ENCODE peak calls at places on chromosomes 5 and 9, in four cellular contexts. O is fibroblast of gingiva; P is activated T-helper 1 cell treated with anti-CD3 and anti-CD28 coated beads, Interleukin-12 subunit alpha, Interleukin-12 subunit beta, Interleukin-2, Interleukin-4 antibody, amounts not matched to agents 30 ng/mL and 10 ng/mL and 1 ng/mL, durations not matched to agents 14 hours and 24 hours and 36 hours; F is lower leg skin. N is an unnamed sample.
A peak's percentile ranks its signal among the peaks of the same experiment; 100 is the strongest.

GRCh38 chr5:96993760-96994159 is 57.9 kb downstream of the LNPEP start:
- DNase-seq in O (no peak), P (no peak), F (no peak), N (no peak)

GRCh38 chr5:165188555-165189260 is 1683.3 kb downstream of the MAT2B start:
- DNase-seq in O (no peak), P (no peak), F (peak; percentile 17), N (no peak)

GRCh38 chr5:170499621-170500020 is 4.2 kb upstream of the KCNIP1 start:
- DNase-seq in O (no peak), P (no peak), F (no peak), N (no peak)

GRCh38 chr5:116442095-116442534 is 132.5 kb downstream of the SEMA6A start:
- DNase-seq in O (peak; percentile 10), P (no peak), F (no peak), N (peak; percentile 33)

GRCh38 chr9:83449981-83450380 is 88.2 kb downstream of the FRMD3 start:
- DNase-seq in O (no peak), P (no peak), F (no peak), N (no peak)

GRCh38 chr9:4569101-4569500 is 78.8 kb downstream of the SLC1A1 start:
- DNase-seq in O (no peak), P (no peak), F (no peak), N (peak; percentile 44)

GRCh38 chr9:129964901-129965734 is 77.9 kb downstream of the FNBP1 start:
- DNase-seq in O (peak; percentile 87), P (no peak), F (no peak), N (peak; percentile 92)

GRCh38 chr9:133114886-133115603 is 6.0 kb downstream of the RALGDS start:
- DNase-seq in O (no peak), P (no peak), F (no peak), N (no peak)

GRCh38 chr5:74075900-74076484 is 450.0 kb downstream of the ARHGEF28 start:
- DNase-seq in O (no peak), P (no peak), F (no peak), N (no peak)

GRCh38 chr5:84764227-84764626 is 379.5 kb upstream of the EDIL3 start:
- DNase-seq in O (no peak), P (no peak), F (no peak), N (no peak)

GRCh38 chr5:151298063-151298462 is 5.5 kb downstream of the SLC36A3 start:
- DNase-seq in O (peak; percentile 35), P (peak; percentile 5), F (no peak), N (peak; percentile 33)

GRCh38 chr5:172556971-172557461 is 84.0 kb upstream of the NEURL1B start:
- DNase-seq in O (no peak), P (no peak), F (no peak), N (no peak)

GRCh38 chr9:22731786-22732185 is 285.2 kb downstream of the DMRTA1 start:
- DNase-seq in O (no peak), P (no peak), F (no peak), N (no peak)

GRCh38 chr9:2281803-2282185 is 266.6 kb downstream of the SMARCA2 start:
- DNase-seq in O (no peak), P (no peak), F (no peak), N (no peak)